ENCODE peak calls at places on chromosome X, in seven cellular contexts. One of them, this sample, is unnamed.

GRCh38 chrX:18931972-18932371 is 51.9 kb downstream of the PHKA2 start:
- DNase-seq in astrocyte of the spinal cord: peak
- DNase-seq in Right ventricle myocardium superior: no peak
- DNase-seq in stimulated activated CD8-positive, alpha-beta memory T cell treated with anti-CD3 and anti-CD28 coated beads, Interleukin-15, amount 100 ng/mL, for 4 hours: no peak
- DNase-seq in NCI-H510A treated with DMSO at 0.1 percent for 48 hours: peak
- DNase-seq in immature natural killer cell: peak
- DNase-seq in OCI-LY7: peak
- DNase-seq in this sample: peak

GRCh38 chrX:74080165-74080564 is 223.8 kb upstream of the ZCCHC13 start:
- DNase-seq in OCI-LY7: no peak
- DNase-seq in stimulated activated CD8-positive, alpha-beta memory T cell treated with anti-CD3 and anti-CD28 coated beads, Interleukin-15, amount 100 ng/mL, for 4 hours: no peak
- DNase-seq in astrocyte of the spinal cord: no peak
- DNase-seq in immature natural killer cell: no peak
- DNase-seq in NCI-H510A treated with DMSO at 0.1 percent for 48 hours: no peak
- DNase-seq in Right ventricle myocardium superior: no peak
- DNase-seq in this sample: no peak

GRCh38 chrX:45850775-45851433 is 650.2 kb upstream of the DIPK2B start:
- DNase-seq in Right ventricle myocardium superior: peak
- DNase-seq in stimulated activated CD8-positive, alpha-beta memory T cell treated with anti-CD3 and anti-CD28 coated beads, Interleukin-15, amount 100 ng/mL, for 4 hours: no peak
- DNase-seq in NCI-H510A treated with DMSO at 0.1 percent for 48 hours: peak
- DNase-seq in OCI-LY7: no peak
- DNase-seq in immature natural killer cell: no peak
- DNase-seq in astrocyte of the spinal cord: peak
- DNase-seq in this sample: no peak

GRCh38 chrX:153478746-153479145 is 8.4 kb upstream of the HAUS7 start:
- DNase-seq in immature natural killer cell: no peak
- DNase-seq in astrocyte of the spinal cord: no peak
- DNase-seq in OCI-LY7: no peak
- DNase-seq in stimulated activated CD8-positive, alpha-beta memory T cell treated with anti-CD3 and anti-CD28 coated beads, Interleukin-15, amount 100 ng/mL, for 4 hours: no peak
- DNase-seq in Right ventricle myocardium superior: no peak
- DNase-seq in NCI-H510A treated with DMSO at 0.1 percent for 48 hours: no peak
- DNase-seq in this sample: no peak

GRCh38 chrX:102546818-102547493 is 30.4 kb upstream of the TMSB15A start:
- DNase-seq in stimulated activated CD8-positive, alpha-beta memory T cell treated with anti-CD3 and anti-CD28 coated beads, Interleukin-15, amount 100 ng/mL, for 4 hours: no peak
- DNase-seq in OCI-LY7: no peak
- DNase-seq in NCI-H510A treated with DMSO at 0.1 percent for 48 hours: peak
- DNase-seq in Right ventricle myocardium superior: no peak
- DNase-seq in astrocyte of the spinal cord: no peak
- DNase-seq in immature natural killer cell: no peak
- DNase-seq in this sample: peak

GRCh38 chrX:40245411-40246140 is 147.8 kb upstream of the BCOR start:
- DNase-seq in stimulated activated CD8-positive, alpha-beta memory T cell treated with anti-CD3 and anti-CD28 coated beads, Interleukin-15, amount 100 ng/mL, for 4 hours: no peak
- DNase-seq in OCI-LY7: no peak
- DNase-seq in Right ventricle myocardium superior: peak
- DNase-seq in astrocyte of the spinal cord: peak
- DNase-seq in NCI-H510A treated with DMSO at 0.1 percent for 48 hours: peak
- DNase-seq in immature natural killer cell: no peak
- DNase-seq in this sample: peak

GRCh38 chrX:15786930-15787329 is 3.4 kb upstream of the ZRSR2 start:
- DNase-seq in stimulated activated CD8-positive, alpha-beta memory T cell treated with anti-CD3 and anti-CD28 coated beads, Interleukin-15, amount 100 ng/mL, for 4 hours: no peak
- DNase-seq in NCI-H510A treated with DMSO at 0.1 percent for 48 hours: no peak
- DNase-seq in immature natural killer cell: no peak
- DNase-seq in OCI-LY7: no peak
- DNase-seq in Right ventricle myocardium superior: peak
- DNase-seq in astrocyte of the spinal cord: no peak
- DNase-seq in this sample: no peak

GRCh38 chrX:25021132-25021498 is 5.3 kb upstream of the ARX start:
- DNase-seq in stimulated activated CD8-positive, alpha-beta memory T cell treated with anti-CD3 and anti-CD28 coated beads, Interleukin-15, amount 100 ng/mL, for 4 hours: no peak
- DNase-seq in OCI-LY7: no peak
- DNase-seq in Right ventricle myocardium superior: no peak
- DNase-seq in astrocyte of the spinal cord: no peak
- DNase-seq in immature natural killer cell: no peak
- DNase-seq in NCI-H510A treated with DMSO at 0.1 percent for 48 hours: no peak
- DNase-seq in this sample: no peak

GRCh38 chrX:152588206-152588605 is 49.5 kb upstream of the GABRQ start:
- DNase-seq in astrocyte of the spinal cord: peak
- DNase-seq in NCI-H510A treated with DMSO at 0.1 percent for 48 hours: no peak
- DNase-seq in Right ventricle myocardium superior: no peak
- DNase-seq in immature natural killer cell: no peak
- DNase-seq in stimulated activated CD8-positive, alpha-beta memory T cell treated with anti-CD3 and anti-CD28 coated beads, Interleukin-15, amount 100 ng/mL, for 4 hours: no peak
- DNase-seq in OCI-LY7: no peak
- DNase-seq in this sample: no peak

GRCh38 chrX:135389717-135390116 is 32.0 kb upstream of the SMIM10L2A start:
- DNase-seq in astrocyte of the spinal cord: no peak
- DNase-seq in immature natural killer cell: no peak
- DNase-seq in NCI-H510A treated with DMSO at 0.1 percent for 48 hours: no peak
- DNase-seq in Right ventricle myocardium superior: no peak
- DNase-seq in stimulated activated CD8-positive, alpha-beta memory T cell treated with anti-CD3 and anti-CD28 coated beads, Interleukin-15, amount 100 ng/mL, for 4 hours: no peak
- DNase-seq in OCI-LY7: no peak
- DNase-seq in this sample: no peak

GRCh38 chrX:45852884-45853283 is 652.2 kb upstream of the DIPK2B start:
- DNase-seq in stimulated activated CD8-positive, alpha-beta memory T cell treated with anti-CD3 and anti-CD28 coated beads, Interleukin-15, amount 100 ng/mL, for 4 hours: no peak
- DNase-seq in NCI-H510A treated with DMSO at 0.1 percent for 48 hours: no peak
- DNase-seq in OCI-LY7: no peak
- DNase-seq in Right ventricle myocardium superior: no peak
- DNase-seq in astrocyte of the spinal cord: no peak
- DNase-seq in immature natural killer cell: no peak
- DNase-seq in this sample: no peak

GRCh38 chrX:31819455-31819854 is 747.6 kb upstream of the FTHL17 start:
- DNase-seq in immature natural killer cell: no peak
- DNase-seq in OCI-LY7: no peak
- DNase-seq in NCI-H510A treated with DMSO at 0.1 percent for 48 hours: no peak
- DNase-seq in stimulated activated CD8-positive, alpha-beta memory T cell treated with anti-CD3 and anti-CD28 coated beads, Interleukin-15, amount 100 ng/mL, for 4 hours: no peak
- DNase-seq in Right ventricle myocardium superior: peak
- DNase-seq in astrocyte of the spinal cord: no peak
- DNase-seq in this sample: no peak

GRCh38 chrX:40845331-40845911 is 110.1 kb upstream of the MED14 start:
- DNase-seq in OCI-LY7: no peak
- DNase-seq in NCI-H510A treated with DMSO at 0.1 percent for 48 hours: no peak
- DNase-seq in immature natural killer cell: no peak
- DNase-seq in stimulated activated CD8-positive, alpha-beta memory T cell treated with anti-CD3 and anti-CD28 coated beads, Interleukin-15, amount 100 ng/mL, for 4 hours: no peak
- DNase-seq in Right ventricle myocardium superior: peak
- DNase-seq in astrocyte of the spinal cord: peak
- DNase-seq in this sample: peak

GRCh38 chrX:83771664-83772063 is 89.3 kb upstream of the CYLC1 start:
- DNase-seq in immature natural killer cell: no peak
- DNase-seq in astrocyte of the spinal cord: no peak
- DNase-seq in stimulated activated CD8-positive, alpha-beta memory T cell treated with anti-CD3 and anti-CD28 coated beads, Interleukin-15, amount 100 ng/mL, for 4 hours: no peak
- DNase-seq in NCI-H510A treated with DMSO at 0.1 percent for 48 hours: no peak
- DNase-seq in OCI-LY7: no peak
- DNase-seq in Right ventricle myocardium superior: no peak
- DNase-seq in this sample: no peak

GRCh38 chrX:48927125-48927524 is 8.3 kb upstream of the PIM2 start:
- DNase-seq in astrocyte of the spinal cord: no peak
- DNase-seq in stimulated activated CD8-positive, alpha-beta memory T cell treated with anti-CD3 and anti-CD28 coated beads, Interleukin-15, amount 100 ng/mL, for 4 hours: no peak
- DNase-seq in Right ventricle myocardium superior: no peak
- DNase-seq in immature natural killer cell: no peak
- DNase-seq in NCI-H510A treated with DMSO at 0.1 percent for 48 hours: no peak
- DNase-seq in OCI-LY7: no peak
- DNase-seq in this sample: no peak

GRCh38 chrX:34884693-34885277 is 57.8 kb upstream of the FAM47B start:
- DNase-seq in stimulated activated CD8-positive, alpha-beta memory T cell treated with anti-CD3 and anti-CD28 coated beads, Interleukin-15, amount 100 ng/mL, for 4 hours: no peak
- DNase-seq in Right ventricle myocardium superior: no peak
- DNase-seq in immature natural killer cell: no peak
- DNase-seq in OCI-LY7: no peak
- DNase-seq in NCI-H510A treated with DMSO at 0.1 percent for 48 hours: peak
- DNase-seq in astrocyte of the spinal cord: peak
- DNase-seq in this sample: peak

GRCh38 chrX:39753296-39753996 is 344.3 kb downstream of the BCOR start:
- DNase-seq in astrocyte of the spinal cord: no peak
- DNase-seq in stimulated activated CD8-positive, alpha-beta memory T cell treated with anti-CD3 and anti-CD28 coated beads, Interleukin-15, amount 100 ng/mL, for 4 hours: no peak
- DNase-seq in OCI-LY7: no peak
- DNase-seq in Right ventricle myocardium superior: no peak
- DNase-seq in NCI-H510A treated with DMSO at 0.1 percent for 48 hours: peak
- DNase-seq in immature natural killer cell: no peak
- DNase-seq in this sample: no peak

GRCh38 chrX:4225086-4225485 is 511.6 kb upstream of the PRKX start:
- DNase-seq in immature natural killer cell: no peak
- DNase-seq in stimulated activated CD8-positive, alpha-beta memory T cell treated with anti-CD3 and anti-CD28 coated beads, Interleukin-15, amount 100 ng/mL, for 4 hours: no peak
- DNase-seq in Right ventricle myocardium superior: no peak
- DNase-seq in NCI-H510A treated with DMSO at 0.1 percent for 48 hours: no peak
- DNase-seq in OCI-LY7: no peak
- DNase-seq in astrocyte of the spinal cord: no peak
- DNase-seq in this sample: no peak

GRCh38 chrX:110563276-110563675 is 204.6 kb downstream of the RTL9 start:
- DNase-seq in OCI-LY7: no peak
- DNase-seq in immature natural killer cell: no peak
- DNase-seq in NCI-H510A treated with DMSO at 0.1 percent for 48 hours: no peak
- DNase-seq in Right ventricle myocardium superior: no peak
- DNase-seq in stimulated activated CD8-positive, alpha-beta memory T cell treated with anti-CD3 and anti-CD28 coated beads, Interleukin-15, amount 100 ng/mL, for 4 hours: no peak
- DNase-seq in astrocyte of the spinal cord: peak
- DNase-seq in this sample: peak

GRCh38 chrX:23334871-23335599 is 386 bp downstream of the PTCHD1 start:
- DNase-seq in astrocyte of the spinal cord: no peak
- DNase-seq in immature natural killer cell: no peak
- DNase-seq in stimulated activated CD8-positive, alpha-beta memory T cell treated with anti-CD3 and anti-CD28 coated beads, Interleukin-15, amount 100 ng/mL, for 4 hours: no peak
- DNase-seq in NCI-H510A treated with DMSO at 0.1 percent for 48 hours: no peak
- DNase-seq in OCI-LY7: no peak
- DNase-seq in Right ventricle myocardium superior: no peak
- DNase-seq in this sample: no peak

GRCh38 chrX:20517565-20517964 is 250.9 kb upstream of the RPS6KA3 start:
- DNase-seq in Right ventricle myocardium superior: no peak
- DNase-seq in OCI-LY7: no peak
- DNase-seq in NCI-H510A treated with DMSO at 0.1 percent for 48 hours: no peak
- DNase-seq in immature natural killer cell: no peak
- DNase-seq in stimulated activated CD8-positive, alpha-beta memory T cell treated with anti-CD3 and anti-CD28 coated beads, Interleukin-15, amount 100 ng/mL, for 4 hours: no peak
- DNase-seq in astrocyte of the spinal cord: no peak
- DNase-seq in this sample: peak

GRCh38 chrX:17802756-17803155 is 58.3 kb downstream of the RAI2 start:
- DNase-seq in Right ventricle myocardium superior: no peak
- DNase-seq in OCI-LY7: no peak
- DNase-seq in NCI-H510A treated with DMSO at 0.1 percent for 48 hours: no peak
- DNase-seq in astrocyte of the spinal cord: no peak
- DNase-seq in immature natural killer cell: no peak
- DNase-seq in stimulated activated CD8-positive, alpha-beta memory T cell treated with anti-CD3 and anti-CD28 coated beads, Interleukin-15, amount 100 ng/mL, for 4 hours: no peak
- DNase-seq in this sample: no peak

GRCh38 chrX:113512700-113513395 is 672.2 kb upstream of the AMOT start:
- DNase-seq in astrocyte of the spinal cord: peak
- DNase-seq in OCI-LY7: no peak
- DNase-seq in Right ventricle myocardium superior: no peak
- DNase-seq in NCI-H510A treated with DMSO at 0.1 percent for 48 hours: no peak
- DNase-seq in immature natural killer cell: no peak
- DNase-seq in stimulated activated CD8-positive, alpha-beta memory T cell treated with anti-CD3 and anti-CD28 coated beads, Interleukin-15, amount 100 ng/mL, for 4 hours: no peak
- DNase-seq in this sample: peak

This sample was measured in foreskin fibroblast.